ENCODE peak calls at places on chromosomes 6 and 20, in six cellular contexts. One of them, this sample, is unnamed.

GRCh38 chr6:110567957-110568696 is 91.7 kb upstream of the SLC22A16 start:
- DNase-seq in HCT116: no peak
- DNase-seq in GM23338: no peak
- DNase-seq in SK-N-SH: no peak
- DNase-seq in Panc1: no peak
- DNase-seq in A549: no peak
- DNase-seq in this sample: no peak

GRCh38 chr6:53752856-53753255 is 41.9 kb upstream of the LRRC1 start:
- DNase-seq in HCT116: no peak
- DNase-seq in GM23338: no peak
- DNase-seq in SK-N-SH: no peak
- DNase-seq in Panc1: no peak
- DNase-seq in A549: no peak
- DNase-seq in this sample: no peak

GRCh38 chr6:21181866-21182265 is 411.7 kb upstream of the SOX4 start:
- DNase-seq in HCT116: no peak
- DNase-seq in GM23338: no peak
- DNase-seq in SK-N-SH: no peak
- DNase-seq in Panc1: no peak
- DNase-seq in A549: no peak
- DNase-seq in this sample: no peak

GRCh38 chr6:2850480-2851150 is 9.0 kb upstream of the SERPINB1 start:
- DNase-seq in HCT116: no peak
- DNase-seq in GM23338: no peak
- DNase-seq in SK-N-SH: no peak
- DNase-seq in Panc1: no peak
- DNase-seq in A549: no peak
- DNase-seq in this sample: no peak

GRCh38 chr20:38805958-38806854 is 709 bp downstream of the PPP1R16B start:
- DNase-seq in HCT116: no peak
- DNase-seq in GM23338: peak
- DNase-seq in SK-N-SH: peak
- DNase-seq in Panc1: no peak
- DNase-seq in A549: no peak
- DNase-seq in this sample: no peak

GRCh38 chr20:41095110-41095969 is 42.0 kb upstream of the PLCG1 start:
- DNase-seq in HCT116: peak
- DNase-seq in GM23338: peak
- DNase-seq in SK-N-SH: peak
- DNase-seq in Panc1: peak
- DNase-seq in A549: peak
- DNase-seq in this sample: peak

GRCh38 chr20:62819494-62820174 is 2.8 kb downstream of the COL9A3 start:
- DNase-seq in HCT116: no peak
- DNase-seq in GM23338: no peak
- DNase-seq in SK-N-SH: no peak
- DNase-seq in Panc1: no peak
- DNase-seq in A549: no peak
- DNase-seq in this sample: no peak

GRCh38 chr6:169751242-169752073 is at the start of the genes DYNLT2 and ERMARD:
- DNase-seq in HCT116: peak
- DNase-seq in GM23338: peak
- DNase-seq in SK-N-SH: peak
- DNase-seq in Panc1: peak
- DNase-seq in A549: peak
- DNase-seq in this sample: peak

GRCh38 chr6:167920165-167920564 is 77.3 kb upstream of the KIF25 start:
- DNase-seq in HCT116: no peak
- DNase-seq in GM23338: no peak
- DNase-seq in SK-N-SH: no peak
- DNase-seq in Panc1: no peak
- DNase-seq in A549: no peak
- DNase-seq in this sample: no peak

GRCh38 chr6:118382126-118382525 is 166.0 kb upstream of the PLN start:
- DNase-seq in HCT116: no peak
- DNase-seq in GM23338: no peak
- DNase-seq in SK-N-SH: no peak
- DNase-seq in Panc1: no peak
- DNase-seq in A549: no peak
- DNase-seq in this sample: no peak

GRCh38 chr6:107304421-107305025 is 154.8 kb downstream of the PDSS2 start:
- DNase-seq in HCT116: peak
- DNase-seq in GM23338: no peak
- DNase-seq in SK-N-SH: no peak
- DNase-seq in Panc1: no peak
- DNase-seq in A549: no peak
- DNase-seq in this sample: no peak

GRCh38 chr6:116529466-116529969 is 16.0 kb downstream of the TRAPPC3L start:
- DNase-seq in HCT116: no peak
- DNase-seq in GM23338: no peak
- DNase-seq in SK-N-SH: no peak
- DNase-seq in Panc1: no peak
- DNase-seq in A549: no peak
- DNase-seq in this sample: no peak

DNA sequence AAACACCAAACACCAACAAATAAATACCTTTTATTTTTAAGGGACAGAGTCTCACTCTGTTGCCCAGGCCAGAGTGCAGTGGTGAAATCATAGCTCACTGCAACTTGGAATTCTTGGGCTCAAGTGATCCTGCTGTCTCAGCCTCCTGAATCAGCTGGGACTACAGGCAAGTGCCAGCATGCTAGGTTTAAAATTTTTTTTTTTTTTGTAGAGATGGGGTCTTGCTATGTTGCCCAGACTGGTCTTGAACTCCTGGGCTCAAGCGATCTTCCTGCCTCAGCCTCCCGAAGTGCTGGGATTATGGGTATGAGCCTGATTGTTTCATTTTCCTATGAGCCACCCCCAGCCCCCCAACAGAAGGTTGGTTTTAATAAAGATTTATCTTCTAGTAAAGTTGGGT is 4.1 kb downstream of the CD109 start:
- DNase-seq in HCT116: no peak
- DNase-seq in GM23338: no peak
- DNase-seq in SK-N-SH: no peak
- DNase-seq in Panc1: no peak
- DNase-seq in A549: no peak
- DNase-seq in this sample: no peak
- TF ChIP-seq REST in HCT116: no peak
- TF ChIP-seq REST in GM23338: no peak
- TF ChIP-seq REST in SK-N-SH: no peak
- TF ChIP-seq REST in Panc1: no peak
- TF ChIP-seq REST in A549: no peak
- TF ChIP-seq REST in this sample: no peak

DNA sequence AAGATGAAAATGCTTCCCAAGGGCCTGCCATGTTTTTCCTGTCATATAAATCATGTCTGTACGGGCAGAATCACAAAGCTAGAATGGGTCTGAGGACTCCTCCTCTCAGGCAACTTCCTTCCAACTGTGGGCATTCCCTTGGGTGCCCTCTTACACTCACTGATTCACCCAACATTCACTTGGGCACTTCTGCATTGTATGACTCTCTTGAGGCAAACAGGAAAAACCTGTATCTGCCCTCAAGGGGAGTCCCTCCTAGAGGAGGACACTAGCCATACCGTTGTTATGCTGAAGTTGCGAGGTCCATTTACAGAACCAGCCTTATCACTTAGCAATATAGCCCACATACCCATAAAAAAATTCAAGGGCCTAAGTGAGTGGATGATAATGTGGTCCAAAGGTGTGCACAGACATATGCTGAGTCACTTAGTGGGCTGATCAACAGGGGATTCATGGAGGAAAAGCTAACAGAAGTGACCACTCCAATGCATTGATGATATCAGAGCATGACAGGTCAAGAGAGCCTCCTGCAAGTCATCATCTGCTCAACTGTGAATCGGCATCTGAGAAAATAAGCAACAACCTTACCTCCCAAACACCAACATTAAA is 131.1 kb downstream of the ATXN1 start:
- DNase-seq in HCT116: no peak
- DNase-seq in GM23338: no peak
- DNase-seq in SK-N-SH: no peak
- DNase-seq in Panc1: no peak
- DNase-seq in A549: no peak
- DNase-seq in this sample: no peak
- TF ChIP-seq CTCF in HCT116: no peak
- TF ChIP-seq CTCF in GM23338: no peak
- TF ChIP-seq CTCF in SK-N-SH: no peak
- TF ChIP-seq CTCF in Panc1: no peak
- TF ChIP-seq CTCF in A549: no peak
- TF ChIP-seq CTCF in this sample: no peak

DNA sequence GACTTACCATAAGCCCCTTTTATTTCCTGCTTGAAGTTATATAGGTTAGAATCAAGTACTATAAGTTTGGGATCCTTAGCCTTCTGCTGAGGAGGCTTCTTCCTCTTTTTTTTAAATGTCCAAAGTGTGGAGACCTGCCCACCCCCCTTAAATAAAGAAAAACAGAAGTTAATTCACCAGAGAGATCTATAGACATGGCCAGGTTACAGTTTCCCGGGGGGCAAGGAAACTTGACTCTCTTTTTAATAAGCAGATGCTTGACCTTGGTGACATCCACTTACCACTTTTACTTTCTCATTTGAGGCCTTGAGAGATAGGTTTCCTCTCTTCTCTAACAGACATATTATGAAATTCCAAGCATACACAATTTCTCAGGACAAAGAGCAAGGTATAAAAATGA is 88.3 kb downstream of the BMP2 start:
- DNase-seq in HCT116: no peak
- DNase-seq in GM23338: no peak
- DNase-seq in SK-N-SH: no peak
- DNase-seq in Panc1: no peak
- DNase-seq in A549: no peak
- DNase-seq in this sample: no peak
- TF ChIP-seq REST in HCT116: no peak
- TF ChIP-seq REST in GM23338: no peak
- TF ChIP-seq REST in SK-N-SH: no peak
- TF ChIP-seq REST in Panc1: no peak
- TF ChIP-seq REST in A549: no peak
- TF ChIP-seq REST in this sample: no peak

GRCh38 chr20:46324960-46325703 is 16.8 kb upstream of the CDH22 start:
- DNase-seq in HCT116: no peak
- DNase-seq in GM23338: peak
- DNase-seq in SK-N-SH: peak
- DNase-seq in Panc1: no peak
- DNase-seq in A549: peak
- DNase-seq in this sample: peak
- TF ChIP-seq CTCF in HCT116: peak
- TF ChIP-seq CTCF in GM23338: peak
- TF ChIP-seq CTCF in SK-N-SH: peak
- TF ChIP-seq CTCF in Panc1: no peak
- TF ChIP-seq CTCF in A549: peak
- TF ChIP-seq CTCF in this sample: peak

GRCh38 chr20:50627747-50628146 is 63.6 kb downstream of the RIPOR3 start:
- DNase-seq in HCT116: no peak
- DNase-seq in GM23338: no peak
- DNase-seq in SK-N-SH: no peak
- DNase-seq in Panc1: no peak
- DNase-seq in A549: no peak
- DNase-seq in this sample: no peak

GRCh38 chr20:50621068-50621467 is 70.3 kb downstream of the RIPOR3 start:
- DNase-seq in HCT116: no peak
- DNase-seq in GM23338: no peak
- DNase-seq in SK-N-SH: no peak
- DNase-seq in Panc1: no peak
- DNase-seq in A549: no peak
- DNase-seq in this sample: no peak

GRCh38 chr20:50628326-50628725 is 63.0 kb downstream of the RIPOR3 start:
- DNase-seq in HCT116: no peak
- DNase-seq in GM23338: no peak
- DNase-seq in SK-N-SH: peak
- DNase-seq in Panc1: no peak
- DNase-seq in A549: no peak
- DNase-seq in this sample: no peak

GRCh38 chr20:50625986-50626677 is 65.2 kb downstream of the RIPOR3 start:
- DNase-seq in HCT116: peak
- DNase-seq in GM23338: peak
- DNase-seq in SK-N-SH: peak
- DNase-seq in Panc1: no peak
- DNase-seq in A549: peak
- DNase-seq in this sample: peak

DNA sequence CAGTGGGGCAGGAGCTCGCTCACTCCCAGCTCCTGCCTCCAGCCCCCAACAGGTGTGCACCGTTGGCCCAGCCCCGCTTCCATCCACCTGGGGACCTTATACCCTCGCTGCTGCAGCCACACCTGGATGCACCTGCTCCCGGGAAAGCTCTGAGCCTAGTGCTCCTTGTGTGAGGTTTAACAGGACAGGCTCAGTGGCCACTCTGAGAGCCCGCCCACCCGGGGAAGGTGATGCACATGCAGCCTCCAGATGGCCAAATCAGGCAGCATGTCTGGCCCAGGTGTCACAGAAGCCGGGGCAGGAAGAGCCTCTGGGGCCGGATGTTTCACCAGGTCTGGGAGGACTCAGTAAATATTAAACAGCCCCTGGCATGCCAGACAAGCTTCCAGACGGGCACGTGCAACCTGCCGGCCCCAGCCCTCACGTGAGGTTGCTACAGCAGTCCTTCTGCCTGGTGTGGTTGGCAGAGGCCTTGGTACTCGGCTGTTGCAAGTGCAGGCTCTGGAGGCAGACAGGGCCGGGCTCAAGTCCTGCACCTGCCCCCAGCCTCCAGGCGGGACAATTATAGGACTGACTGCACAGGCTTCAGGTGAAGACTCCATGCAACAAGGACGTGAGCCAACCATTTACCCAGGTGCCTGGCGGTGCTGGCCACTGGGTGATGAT is 66.9 kb downstream of the RIPOR3 start:
- DNase-seq in HCT116: no peak
- DNase-seq in GM23338: no peak
- DNase-seq in SK-N-SH: peak
- DNase-seq in Panc1: no peak
- DNase-seq in A549: no peak
- DNase-seq in this sample: no peak
- TF ChIP-seq REST in HCT116: no peak
- TF ChIP-seq REST in GM23338: no peak
- TF ChIP-seq REST in SK-N-SH: no peak
- TF ChIP-seq REST in Panc1: no peak
- TF ChIP-seq REST in A549: no peak
- TF ChIP-seq REST in this sample: no peak

GRCh38 chr6:29830409-29830808 is 2.8 kb downstream of the HLA-G start:
- DNase-seq in HCT116: no peak
- DNase-seq in GM23338: no peak
- DNase-seq in SK-N-SH: no peak
- DNase-seq in Panc1: no peak
- DNase-seq in A549: no peak
- DNase-seq in this sample: no peak
- TF ChIP-seq CTCF in HCT116: no peak
- TF ChIP-seq CTCF in GM23338: no peak
- TF ChIP-seq CTCF in SK-N-SH: no peak
- TF ChIP-seq CTCF in Panc1: no peak
- TF ChIP-seq CTCF in A549: no peak
- TF ChIP-seq CTCF in this sample: no peak

This sample was measured in HL-60.